ENCODE peak calls at places on chromosomes 13 and 19, in five cellular contexts. E is kidney epithelial cell, T is SK-N-SH, O is Calu3, X is astrocyte. F is an unnamed sample.

GRCh38 chr13:99191900-99192399 is 8.7 kb upstream of the UBAC2 start:
- DNase-seq in E (no peak), T (no peak), O (no peak), X (no peak), F (no peak)

GRCh38 chr19:39826311-39826945 is 7.5 kb downstream of the DYRK1B start:
- DNase-seq in E (no peak), T (no peak), O (no peak), X (no peak), F (no peak)

GRCh38 chr13:59776924-59777690 is 386.6 kb downstream of the DIAPH3 start:
- DNase-seq in E (peak), T (no peak), O (no peak), X (peak), F (no peak)

GRCh38 chr19:16369664-16370576 is 45.3 kb downstream of the KLF2 start:
- DNase-seq in E (no peak), T (no peak), O (no peak), X (no peak), F (no peak)

GRCh38 chr13:87093399-87093798 is 577.8 kb upstream of the SLITRK5 start:
- DNase-seq in E (no peak), T (no peak), O (no peak), X (peak), F (no peak)

GRCh38 chr13:82803341-82803740 is 1078.9 kb downstream of the SLITRK1 start:
- DNase-seq in E (no peak), T (no peak), O (no peak), X (no peak), F (no peak)

GRCh38 chr19:3108775-3109174 is 14.6 kb downstream of the GNA11 start:
- DNase-seq in E (no peak), T (peak), O (peak), X (peak), F (peak)

GRCh38 chr13:95246292-95247082 is 54.8 kb downstream of the ABCC4 start:
- DNase-seq in E (no peak), T (no peak), O (no peak), X (no peak), F (no peak)

GRCh38 chr19:54248016-54248601 is 5.5 kb upstream of the LILRA6 start:
- DNase-seq in E (no peak), T (no peak), O (no peak), X (no peak), F (no peak)

GRCh38 chr13:38905081-38905480 is 85.5 kb downstream of the STOML3 start:
- DNase-seq in E (no peak), T (no peak), O (no peak), X (no peak), F (no peak)

GRCh38 chr19:47013041-47013517 is 6.6 kb upstream of the NPAS1 start:
- DNase-seq in E (no peak), T (peak), O (peak), X (peak), F (peak)

GRCh38 chr13:47299316-47299715 is 402.5 kb upstream of the HTR2A start:
- DNase-seq in E (no peak), T (no peak), O (no peak), X (peak), F (no peak)

GRCh38 chr13:26340812-26341211 is 86.9 kb downstream of the CDK8 start:
- DNase-seq in E (no peak), T (no peak), O (no peak), X (peak), F (no peak)

GRCh38 chr13:38803566-38803965 is 116.7 kb downstream of the FREM2 start:
- DNase-seq in E (no peak), T (no peak), O (no peak), X (no peak), F (no peak)

GRCh38 chr19:3135961-3136683 is at the start of gene GNA15:
- DNase-seq in E (no peak), T (no peak), O (peak), X (no peak), F (peak)

GRCh38 chr19:49431330-49431749 is 6.2 kb downstream of the GFY start:
- DNase-seq in E (no peak), T (peak), O (no peak), X (no peak), F (peak)

GRCh38 chr13:42751693-42752092 is 29.7 kb upstream of the FAM216B start:
- DNase-seq in E (no peak), T (no peak), O (no peak), X (no peak), F (peak)

DNA sequence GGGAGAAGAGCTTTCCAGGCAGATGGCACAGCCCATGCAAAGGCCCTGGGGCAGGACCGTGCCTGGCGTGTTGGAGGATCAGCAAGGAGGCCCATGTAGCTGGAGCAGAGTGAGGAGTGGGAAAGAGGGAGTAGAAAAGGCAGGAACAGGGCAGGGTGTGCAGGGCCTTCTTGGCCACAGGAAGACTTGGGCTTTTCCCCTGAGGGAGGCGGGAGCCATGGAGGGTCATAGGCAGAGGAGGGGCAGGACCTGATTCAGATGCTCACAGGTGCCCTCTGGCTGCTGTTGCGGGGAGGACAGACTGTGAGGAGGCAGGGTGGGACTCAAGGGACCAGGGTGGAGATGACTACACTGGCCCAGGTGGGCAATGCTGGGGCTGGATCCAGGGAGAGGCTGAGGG is 13.8 kb upstream of the PTPRS start:
- DNase-seq in E (no peak), T (peak), O (peak), X (no peak), F (peak)
- TF ChIP-seq CTCF in E (peak), T (peak), O (no peak), X (no peak), F (no peak)

DNA sequence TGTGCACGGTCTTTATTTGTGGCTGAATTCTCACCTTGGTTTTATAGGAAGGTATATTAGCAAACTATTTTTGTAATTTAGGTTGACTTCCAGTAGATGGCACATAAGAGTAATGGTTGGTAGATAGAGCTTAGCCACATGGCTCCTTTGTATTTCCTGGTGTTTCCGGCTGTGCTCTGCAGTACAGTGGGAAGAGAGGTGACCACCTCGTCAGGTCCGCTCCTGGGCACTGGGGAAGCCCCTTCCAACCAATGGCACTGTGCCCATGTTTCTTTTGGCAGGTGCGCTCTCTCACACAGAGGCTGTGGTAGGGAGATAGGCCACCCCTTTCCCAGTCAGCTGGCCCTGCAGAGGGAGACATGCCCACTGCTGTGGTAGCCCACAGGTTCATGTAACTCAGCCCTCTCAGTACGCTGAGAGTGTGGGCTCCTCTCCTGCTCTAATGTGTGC is 74.3 kb upstream of the ATP12A start:
- DNase-seq in E (no peak), T (no peak), O (peak), X (no peak), F (peak)
- TF ChIP-seq CTCF in E (no peak), T (no peak), O (peak), X (no peak), F (no peak)

GRCh38 chr13:32334676-32335075 is 19.4 kb downstream of the BRCA2 start:
- DNase-seq in E (no peak), T (no peak), O (no peak), X (no peak), F (no peak)

GRCh38 chr13:32330438-32330837 is 15.1 kb downstream of the BRCA2 start:
- DNase-seq in E (no peak), T (no peak), O (no peak), X (peak), F (no peak)
- TF ChIP-seq CTCF in E (no peak), T (no peak), O (no peak), X (no peak), F (no peak)

DNA sequence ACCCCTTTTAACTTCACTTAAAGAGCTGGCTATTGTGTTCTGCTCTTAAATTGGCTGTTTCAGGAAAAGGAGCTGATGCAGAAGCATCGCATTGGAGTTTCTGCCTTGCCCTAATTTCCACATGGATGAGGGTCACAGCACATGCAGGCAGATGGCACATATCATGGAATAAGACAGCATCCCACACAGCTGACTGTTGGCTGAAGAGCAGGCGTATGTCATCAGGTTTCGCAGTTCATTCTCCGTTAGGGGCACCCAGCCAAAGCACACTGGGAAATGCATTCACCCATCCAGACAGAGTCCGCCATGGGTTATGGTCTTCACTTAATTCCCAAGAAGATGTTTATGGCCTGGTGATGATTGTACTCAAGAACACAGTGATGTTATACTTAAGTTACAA is 572.5 kb downstream of the LIG4 start:
- DNase-seq in E (no peak), T (no peak), O (no peak), X (no peak), F (no peak)
- TF ChIP-seq CTCF in E (no peak), T (no peak), O (no peak), X (no peak), F (no peak)

DNA sequence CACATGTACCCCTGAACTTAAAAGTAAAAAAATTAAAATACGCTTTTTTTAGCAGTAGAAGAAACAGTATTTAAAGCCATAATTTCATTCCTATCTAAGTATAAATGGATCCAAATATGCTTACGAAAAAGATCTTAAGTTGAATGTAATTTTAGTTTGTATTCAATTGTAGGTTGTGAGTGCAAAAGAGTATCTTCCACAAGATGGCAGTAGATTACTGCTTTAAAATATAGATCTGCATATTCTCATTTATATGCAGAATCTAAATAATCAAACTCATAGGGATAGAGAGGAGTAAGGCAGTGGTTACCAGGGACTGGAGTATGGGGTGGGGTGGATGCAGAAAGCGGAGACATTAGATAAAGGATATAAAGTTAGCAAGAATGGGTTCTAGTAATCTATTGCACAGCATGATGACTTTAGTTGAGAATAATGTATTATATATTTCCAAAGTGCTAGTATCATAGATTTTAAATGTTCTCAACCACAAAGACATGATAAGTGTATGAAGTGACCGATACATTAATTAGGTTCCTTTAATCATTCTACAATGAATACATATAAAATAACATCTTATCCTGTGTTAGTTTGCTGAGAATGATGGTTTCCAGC is 14.2 kb downstream of the OR7A17 start:
- DNase-seq in E (no peak), T (peak), O (no peak), X (no peak), F (peak)
- TF ChIP-seq CTCF in E (peak), T (peak), O (no peak), X (peak), F (peak)

GRCh38 chr19:29596080-29596479 is 10.0 kb upstream of the POP4 start:
- DNase-seq in E (no peak), T (no peak), O (no peak), X (no peak), F (no peak)

GRCh38 chr19:29598036-29598435 is 8.0 kb upstream of the POP4 start:
- DNase-seq in E (no peak), T (no peak), O (no peak), X (no peak), F (no peak)

GRCh38 chr19:29598496-29598895 is 7.6 kb upstream of the POP4 start:
- DNase-seq in E (no peak), T (no peak), O (no peak), X (no peak), F (no peak)

GRCh38 chr19:29593869-29594268 is 12.2 kb upstream of the POP4 start:
- DNase-seq in E (no peak), T (no peak), O (no peak), X (no peak), F (no peak)

DNA sequence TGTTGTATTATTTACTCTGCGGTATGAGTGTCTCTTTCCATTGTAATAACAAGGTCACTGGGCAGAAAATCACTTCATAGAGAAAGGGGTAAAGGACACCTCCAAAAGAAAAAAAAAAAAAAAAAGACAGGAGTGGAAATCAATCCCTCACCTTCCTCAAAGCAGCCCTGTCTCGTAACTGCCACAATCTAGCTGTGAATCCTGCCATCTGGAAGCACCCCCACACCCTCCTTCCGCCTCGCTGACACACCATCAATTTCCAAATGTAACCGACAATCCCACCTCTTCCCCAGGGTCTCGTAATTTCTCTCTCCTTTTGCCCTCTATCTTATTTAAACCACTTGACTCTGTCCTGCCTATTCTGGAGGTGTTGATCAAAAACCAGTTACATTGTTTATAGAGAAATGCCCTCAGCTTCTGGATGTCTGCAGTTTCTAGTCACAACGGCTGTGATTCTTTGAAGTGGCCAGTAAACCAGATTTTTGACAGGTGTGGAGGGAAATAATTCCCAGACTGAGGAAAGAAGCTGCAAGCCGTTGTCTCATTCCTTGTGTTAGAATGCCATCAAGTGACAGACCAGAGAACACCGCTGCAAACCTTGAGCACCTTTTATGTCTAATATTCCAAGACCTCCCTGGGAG is 9.1 kb upstream of the POP4 start:
- DNase-seq in E (no peak), T (no peak), O (peak), X (peak), F (no peak)
- TF ChIP-seq CTCF in E (peak), T (peak), O (no peak), X (peak), F (peak)

GRCh38 chr13:110306340-110306959 is 507 bp downstream of the COL4A1 start:
- DNase-seq in E (no peak), T (peak), O (no peak), X (no peak), F (no peak)
- TF ChIP-seq CTCF in E (no peak), T (no peak), O (no peak), X (no peak), F (no peak)

GRCh38 chr19:6313398-6313969 is 19.9 kb downstream of the ACER1 start:
- DNase-seq in E (no peak), T (no peak), O (no peak), X (no peak), F (no peak)

GRCh38 chr19:6312018-6312417 is 21.4 kb downstream of the ACER1 start:
- DNase-seq in E (no peak), T (no peak), O (no peak), X (no peak), F (no peak)
- TF ChIP-seq CTCF in E (no peak), T (no peak), O (no peak), X (no peak), F (no peak)